ENCODE peak calls at places on chromosomes 11 and 22, in ten cellular contexts. One of them, this sample, is unnamed.

GRCh38 chr11:64132388-64132771 is 33.5 kb downstream of the MACROD1 start:
- DNase-seq in prostate gland: no peak
- DNase-seq in K562: no peak
- DNase-seq in breast epithelium: no peak
- DNase-seq in stomach: no peak
- DNase-seq in transverse colon: no peak
- DNase-seq in vagina: no peak
- DNase-seq in endothelial cell of umbilical vein: no peak
- DNase-seq in sigmoid colon: no peak
- DNase-seq in suprapubic skin: no peak
- DNase-seq in this sample: no peak

GRCh38 chr11:44179173-44179572 is 83.7 kb downstream of the EXT2 start:
- DNase-seq in prostate gland: no peak
- DNase-seq in K562: no peak
- DNase-seq in breast epithelium: no peak
- DNase-seq in stomach: no peak
- DNase-seq in transverse colon: no peak
- DNase-seq in vagina: no peak
- DNase-seq in endothelial cell of umbilical vein: no peak
- DNase-seq in sigmoid colon: no peak
- DNase-seq in suprapubic skin: no peak
- DNase-seq in this sample: no peak

GRCh38 chr11:19441752-19442553 is 201.2 kb upstream of the E2F8 start:
- DNase-seq in prostate gland: no peak
- DNase-seq in K562: peak
- DNase-seq in breast epithelium: no peak
- DNase-seq in stomach: peak
- DNase-seq in transverse colon: no peak
- DNase-seq in vagina: no peak
- DNase-seq in endothelial cell of umbilical vein: peak
- DNase-seq in sigmoid colon: no peak
- DNase-seq in suprapubic skin: no peak
- DNase-seq in this sample: no peak

GRCh38 chr11:19868871-19869270 is 156.2 kb downstream of the NAV2 start:
- DNase-seq in prostate gland: no peak
- DNase-seq in K562: no peak
- DNase-seq in breast epithelium: no peak
- DNase-seq in stomach: no peak
- DNase-seq in transverse colon: no peak
- DNase-seq in vagina: no peak
- DNase-seq in endothelial cell of umbilical vein: no peak
- DNase-seq in sigmoid colon: no peak
- DNase-seq in suprapubic skin: no peak
- DNase-seq in this sample: no peak

GRCh38 chr11:33687733-33688479 is 12.7 kb downstream of the C11orf91 start:
- DNase-seq in prostate gland: peak
- DNase-seq in K562: peak
- DNase-seq in breast epithelium: no peak
- DNase-seq in stomach: no peak
- DNase-seq in transverse colon: no peak
- DNase-seq in vagina: peak
- DNase-seq in endothelial cell of umbilical vein: peak
- DNase-seq in sigmoid colon: no peak
- DNase-seq in suprapubic skin: no peak
- DNase-seq in this sample: no peak

GRCh38 chr22:40024201-40025061 is 29.7 kb downstream of the FAM83F start:
- DNase-seq in prostate gland: peak
- DNase-seq in K562: peak
- DNase-seq in breast epithelium: no peak
- DNase-seq in stomach: peak
- DNase-seq in transverse colon: peak
- DNase-seq in vagina: no peak
- DNase-seq in endothelial cell of umbilical vein: peak
- DNase-seq in sigmoid colon: peak
- DNase-seq in suprapubic skin: no peak
- DNase-seq in this sample: peak

GRCh38 chr22:30209642-30210041 is 36.9 kb downstream of the LIF start:
- DNase-seq in prostate gland: no peak
- DNase-seq in K562: no peak
- DNase-seq in breast epithelium: peak
- DNase-seq in stomach: no peak
- DNase-seq in transverse colon: no peak
- DNase-seq in vagina: no peak
- DNase-seq in endothelial cell of umbilical vein: no peak
- DNase-seq in sigmoid colon: no peak
- DNase-seq in suprapubic skin: peak
- DNase-seq in this sample: peak

GRCh38 chr11:116173506-116173905 is 599.3 kb downstream of the BUD13 start:
- DNase-seq in prostate gland: no peak
- DNase-seq in K562: no peak
- DNase-seq in breast epithelium: no peak
- DNase-seq in stomach: no peak
- DNase-seq in transverse colon: no peak
- DNase-seq in vagina: peak
- DNase-seq in endothelial cell of umbilical vein: no peak
- DNase-seq in sigmoid colon: no peak
- DNase-seq in suprapubic skin: no peak
- DNase-seq in this sample: no peak

GRCh38 chr11:57763568-57763967 is 2.0 kb downstream of the CTNND1 start:
- DNase-seq in prostate gland: peak
- DNase-seq in K562: peak
- DNase-seq in breast epithelium: no peak
- DNase-seq in stomach: no peak
- DNase-seq in transverse colon: no peak
- DNase-seq in vagina: no peak
- DNase-seq in endothelial cell of umbilical vein: peak
- DNase-seq in sigmoid colon: no peak
- DNase-seq in suprapubic skin: no peak
- DNase-seq in this sample: no peak

GRCh38 chr11:17267576-17267975 is 9.0 kb upstream of the NUCB2 start:
- DNase-seq in prostate gland: no peak
- DNase-seq in K562: no peak
- DNase-seq in breast epithelium: no peak
- DNase-seq in stomach: no peak
- DNase-seq in transverse colon: no peak
- DNase-seq in vagina: no peak
- DNase-seq in endothelial cell of umbilical vein: peak
- DNase-seq in sigmoid colon: no peak
- DNase-seq in suprapubic skin: no peak
- DNase-seq in this sample: no peak

GRCh38 chr11:128422576-128423370 is 164.6 kb downstream of the ETS1 start:
- DNase-seq in prostate gland: no peak
- DNase-seq in K562: no peak
- DNase-seq in breast epithelium: no peak
- DNase-seq in stomach: peak
- DNase-seq in transverse colon: peak
- DNase-seq in vagina: no peak
- DNase-seq in endothelial cell of umbilical vein: no peak
- DNase-seq in sigmoid colon: no peak
- DNase-seq in suprapubic skin: no peak
- DNase-seq in this sample: peak

GRCh38 chr22:32949719-32950118 is 108.5 kb downstream of the SYN3 start:
- DNase-seq in prostate gland: no peak
- DNase-seq in K562: no peak
- DNase-seq in breast epithelium: no peak
- DNase-seq in stomach: no peak
- DNase-seq in transverse colon: no peak
- DNase-seq in vagina: peak
- DNase-seq in endothelial cell of umbilical vein: no peak
- DNase-seq in sigmoid colon: no peak
- DNase-seq in suprapubic skin: no peak
- DNase-seq in this sample: no peak

GRCh38 chr11:119686483-119686882 is 42.5 kb downstream of the NECTIN1 start:
- DNase-seq in prostate gland: peak
- DNase-seq in K562: no peak
- DNase-seq in breast epithelium: no peak
- DNase-seq in stomach: no peak
- DNase-seq in transverse colon: no peak
- DNase-seq in vagina: no peak
- DNase-seq in endothelial cell of umbilical vein: no peak
- DNase-seq in sigmoid colon: no peak
- DNase-seq in suprapubic skin: no peak
- DNase-seq in this sample: no peak

GRCh38 chr11:119684361-119685072 is 44.5 kb downstream of the NECTIN1 start:
- DNase-seq in prostate gland: peak
- DNase-seq in K562: peak
- DNase-seq in breast epithelium: no peak
- DNase-seq in stomach: no peak
- DNase-seq in transverse colon: no peak
- DNase-seq in vagina: no peak
- DNase-seq in endothelial cell of umbilical vein: peak
- DNase-seq in sigmoid colon: no peak
- DNase-seq in suprapubic skin: no peak
- DNase-seq in this sample: no peak

GRCh38 chr11:119681537-119681936 is 47.5 kb downstream of the NECTIN1 start:
- DNase-seq in prostate gland: no peak
- DNase-seq in K562: no peak
- DNase-seq in breast epithelium: no peak
- DNase-seq in stomach: no peak
- DNase-seq in transverse colon: no peak
- DNase-seq in vagina: no peak
- DNase-seq in endothelial cell of umbilical vein: no peak
- DNase-seq in sigmoid colon: no peak
- DNase-seq in suprapubic skin: no peak
- DNase-seq in this sample: no peak

GRCh38 chr11:119685073-119685746 is 43.8 kb downstream of the NECTIN1 start:
- DNase-seq in prostate gland: no peak
- DNase-seq in K562: no peak
- DNase-seq in breast epithelium: no peak
- DNase-seq in stomach: no peak
- DNase-seq in transverse colon: no peak
- DNase-seq in vagina: no peak
- DNase-seq in endothelial cell of umbilical vein: no peak
- DNase-seq in sigmoid colon: no peak
- DNase-seq in suprapubic skin: no peak
- DNase-seq in this sample: no peak

GRCh38 chr11:119683783-119684182 is 45.2 kb downstream of the NECTIN1 start:
- DNase-seq in prostate gland: peak
- DNase-seq in K562: no peak
- DNase-seq in breast epithelium: peak
- DNase-seq in stomach: peak
- DNase-seq in transverse colon: no peak
- DNase-seq in vagina: no peak
- DNase-seq in endothelial cell of umbilical vein: no peak
- DNase-seq in sigmoid colon: no peak
- DNase-seq in suprapubic skin: no peak
- DNase-seq in this sample: no peak
- H3K27ac ChIP-seq in prostate gland: peak
- H3K27ac ChIP-seq in K562: no peak
- H3K27ac ChIP-seq in breast epithelium: peak
- H3K27ac ChIP-seq in stomach: peak
- H3K27ac ChIP-seq in transverse colon: no peak
- H3K27ac ChIP-seq in vagina: peak
- H3K27ac ChIP-seq in endothelial cell of umbilical vein: peak
- H3K27ac ChIP-seq in sigmoid colon: no peak
- H3K27ac ChIP-seq in suprapubic skin: peak
- H3K27ac ChIP-seq in this sample: peak

DNA sequence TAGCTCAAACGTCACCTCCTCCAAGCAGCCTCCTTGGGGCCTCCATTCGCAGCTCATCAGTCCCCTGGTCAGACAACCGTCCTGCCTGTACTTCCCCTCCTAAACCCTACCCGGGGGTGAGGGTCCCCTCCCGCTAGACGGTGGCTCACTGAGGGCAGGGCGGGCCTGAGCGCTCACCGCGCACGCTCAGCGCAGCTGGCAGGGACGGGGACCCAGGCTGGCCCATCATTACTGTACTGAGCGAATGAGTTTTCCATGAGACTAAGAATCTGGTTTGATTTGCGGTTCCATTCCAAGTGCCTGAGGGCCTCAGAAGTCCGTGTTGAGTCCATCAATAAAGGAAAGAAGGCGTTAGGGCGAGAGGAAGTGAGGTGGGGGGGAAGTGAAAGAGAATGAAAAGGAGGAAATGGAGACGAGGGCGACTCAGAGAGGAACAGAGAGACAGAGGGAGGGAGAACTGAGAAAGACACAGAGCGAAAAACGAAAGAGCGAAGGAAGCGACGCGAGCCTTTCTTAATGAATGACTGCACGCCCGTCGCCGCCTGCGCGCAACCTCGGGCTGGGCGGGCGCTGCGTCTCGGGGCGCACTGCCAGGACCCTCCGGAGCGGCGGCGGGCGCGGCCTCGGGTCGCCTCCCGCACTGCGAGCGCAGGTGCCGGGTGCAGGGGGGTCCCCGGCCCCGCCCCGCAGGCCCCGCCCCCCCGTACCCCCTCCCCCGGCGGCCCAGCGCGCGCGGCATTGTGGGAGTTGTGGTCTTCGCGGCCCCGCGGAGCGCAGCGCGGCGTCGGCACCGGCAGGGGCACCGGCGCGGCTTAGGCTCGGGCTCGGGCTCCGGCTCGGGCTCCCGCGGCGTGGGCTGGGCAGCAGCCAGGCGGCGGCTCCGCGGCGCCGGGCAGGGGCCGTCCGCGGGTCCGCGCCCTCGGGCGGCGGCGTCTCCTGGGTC is at the start of gene ASPHD2:
- DNase-seq in prostate gland: peak
- DNase-seq in K562: peak
- DNase-seq in breast epithelium: no peak
- DNase-seq in stomach: peak
- DNase-seq in transverse colon: peak
- DNase-seq in vagina: no peak
- DNase-seq in endothelial cell of umbilical vein: peak
- DNase-seq in sigmoid colon: peak
- DNase-seq in suprapubic skin: no peak
- DNase-seq in this sample: peak
- TF ChIP-seq POLR2AphosphoS5 in prostate gland: no peak
- TF ChIP-seq POLR2AphosphoS5 in K562: no peak
- TF ChIP-seq POLR2AphosphoS5 in breast epithelium: no peak
- TF ChIP-seq POLR2AphosphoS5 in stomach: no peak
- TF ChIP-seq POLR2AphosphoS5 in transverse colon: no peak
- TF ChIP-seq POLR2AphosphoS5 in vagina: peak
- TF ChIP-seq POLR2AphosphoS5 in endothelial cell of umbilical vein: peak
- TF ChIP-seq POLR2AphosphoS5 in sigmoid colon: no peak
- TF ChIP-seq POLR2AphosphoS5 in suprapubic skin: no peak
- TF ChIP-seq POLR2AphosphoS5 in this sample: peak

GRCh38 chr11:73972620-73973449 is 9.8 kb downstream of the UCP2 start:
- DNase-seq in prostate gland: no peak
- DNase-seq in K562: no peak
- DNase-seq in breast epithelium: peak
- DNase-seq in stomach: no peak
- DNase-seq in transverse colon: no peak
- DNase-seq in vagina: no peak
- DNase-seq in endothelial cell of umbilical vein: no peak
- DNase-seq in sigmoid colon: peak
- DNase-seq in suprapubic skin: no peak
- DNase-seq in this sample: peak
- TF ChIP-seq POLR2A in prostate gland: no peak
- TF ChIP-seq POLR2A in K562: peak
- TF ChIP-seq POLR2A in breast epithelium: no peak
- TF ChIP-seq POLR2A in stomach: no peak
- TF ChIP-seq POLR2A in transverse colon: no peak
- TF ChIP-seq POLR2A in vagina: no peak
- TF ChIP-seq POLR2A in endothelial cell of umbilical vein: no peak
- TF ChIP-seq POLR2A in sigmoid colon: no peak
- TF ChIP-seq POLR2A in suprapubic skin: no peak
- TF ChIP-seq POLR2A in this sample: no peak

DNA sequence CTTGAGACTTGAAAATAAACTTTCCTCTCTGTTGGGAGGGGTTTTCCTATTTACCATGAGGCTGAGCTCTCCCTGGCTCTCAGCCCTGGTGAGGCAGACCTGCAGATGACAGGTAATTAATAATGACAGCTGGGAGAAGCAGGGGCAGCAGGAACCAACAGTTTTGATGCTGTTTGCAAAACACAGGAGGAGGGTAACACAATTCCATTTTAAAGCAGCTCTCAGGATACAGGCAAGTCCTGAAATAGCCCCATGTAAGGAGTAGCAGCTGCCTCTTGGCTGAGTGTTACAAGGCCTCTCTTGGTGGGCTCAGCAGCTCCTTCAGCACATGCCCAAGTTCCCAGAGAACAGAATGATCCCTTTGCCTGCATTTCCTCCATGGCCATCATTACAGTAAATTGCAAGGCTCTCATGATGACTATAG is 13.3 kb downstream of the PARVA start:
- DNase-seq in prostate gland: no peak
- DNase-seq in K562: no peak
- DNase-seq in breast epithelium: no peak
- DNase-seq in stomach: no peak
- DNase-seq in transverse colon: no peak
- DNase-seq in vagina: no peak
- DNase-seq in endothelial cell of umbilical vein: no peak
- DNase-seq in sigmoid colon: peak
- DNase-seq in suprapubic skin: no peak
- DNase-seq in this sample: no peak
- H3K27ac ChIP-seq in prostate gland: peak
- H3K27ac ChIP-seq in K562: no peak
- H3K27ac ChIP-seq in breast epithelium: peak
- H3K27ac ChIP-seq in stomach: peak
- H3K27ac ChIP-seq in transverse colon: peak
- H3K27ac ChIP-seq in vagina: peak
- H3K27ac ChIP-seq in endothelial cell of umbilical vein: no peak
- H3K27ac ChIP-seq in sigmoid colon: peak
- H3K27ac ChIP-seq in suprapubic skin: no peak
- H3K27ac ChIP-seq in this sample: peak

This sample was measured in spleen.